ENCODE peak calls at places on chromosomes 12 and 14, in seven cellular contexts. B is HFFc6, G is kidney glomerular epithelial cell, J is breast epithelium, Z is EL, O is cardiac septum, A is NCI-H2081. U is an unnamed sample.
A peak's percentile ranks its signal among the peaks of the same experiment; 100 is the strongest.

GRCh38 chr14:70660967-70661871 is 19.5 kb downstream of the TTC9 start:
- DNase-seq in B (no peak), G (no peak), J (peak; percentile 61), Z (no peak), O (no peak), A (no peak), U (no peak)

GRCh38 chr12:31407562-31407961 is 81.6 kb upstream of the SINHCAF start:
- DNase-seq in B (no peak), G (no peak), J (no peak), Z (no peak), O (no peak), A (no peak), U (no peak)

GRCh38 chr12:11981174-11981733 is 89.5 kb upstream of the BCL2L14 start:
- DNase-seq in B (no peak), G (no peak), J (no peak), Z (peak; percentile 41), O (no peak), A (no peak), U (no peak)

GRCh38 chr12:123092866-123093265 is 58.0 kb downstream of the PITPNM2 start:
- DNase-seq in B (no peak), G (no peak), J (no peak), Z (no peak), O (no peak), A (no peak), U (no peak)

GRCh38 chr14:73153272-73153671 is 17.0 kb downstream of the PSEN1 start:
- DNase-seq in B (peak; percentile 37), G (no peak), J (no peak), Z (peak; percentile 9), O (no peak), A (no peak), U (no peak)

GRCh38 chr12:121085113-121085841 is 46.2 kb upstream of the OASL start:
- DNase-seq in B (no peak), G (no peak), J (no peak), Z (no peak), O (no peak), A (no peak), U (no peak)

GRCh38 chr12:76764856-76765255 is 941 bp downstream of the ZDHHC17 start:
- DNase-seq in B (no peak), G (no peak), J (no peak), Z (peak; percentile 17), O (no peak), A (no peak), U (no peak)

GRCh38 chr12:109743076-109743910 is 29.7 kb downstream of the FAM222A start:
- DNase-seq in B (no peak), G (no peak), J (no peak), Z (no peak), O (peak; percentile 61), A (no peak), U (no peak)

GRCh38 chr12:89481218-89481914 is 43.2 kb downstream of the GALNT4 start:
- DNase-seq in B (no peak), G (no peak), J (no peak), Z (no peak), O (no peak), A (no peak), U (no peak)

GRCh38 chr12:76020731-76021672 is 10.6 kb downstream of the PHLDA1 start:
- DNase-seq in B (peak; percentile 98), G (peak; percentile 98), J (no peak), Z (peak; percentile 96), O (no peak), A (no peak), U (peak; percentile 97)

GRCh38 chr12:27013606-27014084 is 539 bp downstream of the TM7SF3 start:
- DNase-seq in B (peak; percentile 39), G (no peak), J (no peak), Z (no peak), O (no peak), A (peak; percentile 19), U (no peak)

GRCh38 chr12:2244013-2244861 is 191.4 kb downstream of the CACNA1C start:
- DNase-seq in B (peak; percentile 86), G (peak; percentile 74), J (no peak), Z (peak; percentile 95), O (peak; percentile 66), A (no peak), U (peak; percentile 51)

U was measured in epithelial cell of proximal tubule.